ENCODE peak calls at places on chromosomes 2 and 18, in eight cellular contexts. One of them, this sample, is unnamed.

GRCh38 chr18:28109781-28110460 is 67.0 kb downstream of the CDH2 start:
- ATAC-seq in T-helper 17 cell: no peak
- ATAC-seq in central memory CD8-positive, alpha-beta T cell: no peak
- ATAC-seq in sciatic nerve: no peak
- ATAC-seq in upper lobe of left lung: no peak
- ATAC-seq in left colon: no peak
- ATAC-seq in stimulated activated naive CD8-positive, alpha-beta T cell treated with anti-CD3 and anti-CD28 coated beads, Interleukin-15, amount 100 ng/mL, for 72 hours: no peak
- ATAC-seq in RWPE2: no peak
- ATAC-seq in this sample: no peak

GRCh38 chr2:206987810-206988209 is 48.5 kb downstream of the CPO start:
- ATAC-seq in left colon: no peak
- ATAC-seq in T-helper 17 cell: no peak
- ATAC-seq in stimulated activated naive CD8-positive, alpha-beta T cell treated with anti-CD3 and anti-CD28 coated beads, Interleukin-15, amount 100 ng/mL, for 72 hours: no peak
- ATAC-seq in upper lobe of left lung: no peak
- ATAC-seq in RWPE2: no peak
- ATAC-seq in central memory CD8-positive, alpha-beta T cell: no peak
- ATAC-seq in sciatic nerve: no peak
- ATAC-seq in this sample: no peak

GRCh38 chr18:56001576-56001975 is 413.6 kb upstream of the TCF4 start:
- ATAC-seq in upper lobe of left lung: no peak
- ATAC-seq in RWPE2: no peak
- ATAC-seq in left colon: no peak
- ATAC-seq in sciatic nerve: no peak
- ATAC-seq in stimulated activated naive CD8-positive, alpha-beta T cell treated with anti-CD3 and anti-CD28 coated beads, Interleukin-15, amount 100 ng/mL, for 72 hours: no peak
- ATAC-seq in central memory CD8-positive, alpha-beta T cell: no peak
- ATAC-seq in T-helper 17 cell: no peak
- ATAC-seq in this sample: no peak

GRCh38 chr18:54269924-54270844 is 867 bp downstream of the POLI start:
- ATAC-seq in sciatic nerve: peak
- ATAC-seq in T-helper 17 cell: peak
- ATAC-seq in RWPE2: peak
- ATAC-seq in left colon: peak
- ATAC-seq in upper lobe of left lung: peak
- ATAC-seq in central memory CD8-positive, alpha-beta T cell: peak
- ATAC-seq in stimulated activated naive CD8-positive, alpha-beta T cell treated with anti-CD3 and anti-CD28 coated beads, Interleukin-15, amount 100 ng/mL, for 72 hours: peak
- ATAC-seq in this sample: peak

GRCh38 chr18:76450912-76451421 is 44.1 kb downstream of the ZNF516 start:
- ATAC-seq in T-helper 17 cell: peak
- ATAC-seq in sciatic nerve: peak
- ATAC-seq in stimulated activated naive CD8-positive, alpha-beta T cell treated with anti-CD3 and anti-CD28 coated beads, Interleukin-15, amount 100 ng/mL, for 72 hours: peak
- ATAC-seq in RWPE2: peak
- ATAC-seq in left colon: peak
- ATAC-seq in upper lobe of left lung: peak
- ATAC-seq in central memory CD8-positive, alpha-beta T cell: no peak
- ATAC-seq in this sample: peak

GRCh38 chr2:138652378-138652777 is 127.8 kb downstream of the NXPH2 start:
- ATAC-seq in T-helper 17 cell: no peak
- ATAC-seq in sciatic nerve: no peak
- ATAC-seq in stimulated activated naive CD8-positive, alpha-beta T cell treated with anti-CD3 and anti-CD28 coated beads, Interleukin-15, amount 100 ng/mL, for 72 hours: no peak
- ATAC-seq in RWPE2: no peak
- ATAC-seq in upper lobe of left lung: no peak
- ATAC-seq in left colon: no peak
- ATAC-seq in central memory CD8-positive, alpha-beta T cell: no peak
- ATAC-seq in this sample: no peak

GRCh38 chr18:60064271-60064670 is 164.5 kb downstream of the PMAIP1 start:
- ATAC-seq in central memory CD8-positive, alpha-beta T cell: no peak
- ATAC-seq in sciatic nerve: no peak
- ATAC-seq in stimulated activated naive CD8-positive, alpha-beta T cell treated with anti-CD3 and anti-CD28 coated beads, Interleukin-15, amount 100 ng/mL, for 72 hours: no peak
- ATAC-seq in upper lobe of left lung: no peak
- ATAC-seq in T-helper 17 cell: no peak
- ATAC-seq in RWPE2: peak
- ATAC-seq in left colon: no peak
- ATAC-seq in this sample: no peak

GRCh38 chr2:196259507-196260481 is 88.4 kb upstream of the STK17B start:
- ATAC-seq in sciatic nerve: no peak
- ATAC-seq in stimulated activated naive CD8-positive, alpha-beta T cell treated with anti-CD3 and anti-CD28 coated beads, Interleukin-15, amount 100 ng/mL, for 72 hours: peak
- ATAC-seq in RWPE2: peak
- ATAC-seq in T-helper 17 cell: peak
- ATAC-seq in central memory CD8-positive, alpha-beta T cell: no peak
- ATAC-seq in upper lobe of left lung: no peak
- ATAC-seq in left colon: no peak
- ATAC-seq in this sample: peak

GRCh38 chr2:177427316-177427715 is 34.7 kb downstream of the AGPS start:
- ATAC-seq in RWPE2: no peak
- ATAC-seq in upper lobe of left lung: no peak
- ATAC-seq in central memory CD8-positive, alpha-beta T cell: no peak
- ATAC-seq in left colon: no peak
- ATAC-seq in sciatic nerve: no peak
- ATAC-seq in T-helper 17 cell: no peak
- ATAC-seq in stimulated activated naive CD8-positive, alpha-beta T cell treated with anti-CD3 and anti-CD28 coated beads, Interleukin-15, amount 100 ng/mL, for 72 hours: no peak
- ATAC-seq in this sample: no peak

GRCh38 chr2:64212801-64213321 is 68.6 kb upstream of the PELI1 start:
- ATAC-seq in sciatic nerve: peak
- ATAC-seq in RWPE2: peak
- ATAC-seq in stimulated activated naive CD8-positive, alpha-beta T cell treated with anti-CD3 and anti-CD28 coated beads, Interleukin-15, amount 100 ng/mL, for 72 hours: peak
- ATAC-seq in left colon: no peak
- ATAC-seq in central memory CD8-positive, alpha-beta T cell: peak
- ATAC-seq in T-helper 17 cell: peak
- ATAC-seq in upper lobe of left lung: peak
- ATAC-seq in this sample: peak

GRCh38 chr2:137776697-137777096 is 187.6 kb upstream of the HNMT start:
- ATAC-seq in RWPE2: no peak
- ATAC-seq in T-helper 17 cell: no peak
- ATAC-seq in central memory CD8-positive, alpha-beta T cell: no peak
- ATAC-seq in upper lobe of left lung: no peak
- ATAC-seq in left colon: no peak
- ATAC-seq in sciatic nerve: no peak
- ATAC-seq in stimulated activated naive CD8-positive, alpha-beta T cell treated with anti-CD3 and anti-CD28 coated beads, Interleukin-15, amount 100 ng/mL, for 72 hours: no peak
- ATAC-seq in this sample: no peak

GRCh38 chr2:69693472-69694450 is 48.2 kb upstream of the ANXA4 start:
- ATAC-seq in stimulated activated naive CD8-positive, alpha-beta T cell treated with anti-CD3 and anti-CD28 coated beads, Interleukin-15, amount 100 ng/mL, for 72 hours: peak
- ATAC-seq in upper lobe of left lung: no peak
- ATAC-seq in central memory CD8-positive, alpha-beta T cell: peak
- ATAC-seq in T-helper 17 cell: peak
- ATAC-seq in RWPE2: no peak
- ATAC-seq in left colon: no peak
- ATAC-seq in sciatic nerve: no peak
- ATAC-seq in this sample: peak

GRCh38 chr2:177221970-177222369 is 9.4 kb downstream of the HNRNPA3 start:
- ATAC-seq in stimulated activated naive CD8-positive, alpha-beta T cell treated with anti-CD3 and anti-CD28 coated beads, Interleukin-15, amount 100 ng/mL, for 72 hours: no peak
- ATAC-seq in left colon: no peak
- ATAC-seq in RWPE2: no peak
- ATAC-seq in sciatic nerve: no peak
- ATAC-seq in central memory CD8-positive, alpha-beta T cell: no peak
- ATAC-seq in T-helper 17 cell: no peak
- ATAC-seq in upper lobe of left lung: no peak
- ATAC-seq in this sample: no peak

GRCh38 chr2:217331577-217332139 is 471.8 kb upstream of the TNP1 start:
- ATAC-seq in RWPE2: peak
- ATAC-seq in central memory CD8-positive, alpha-beta T cell: no peak
- ATAC-seq in sciatic nerve: peak
- ATAC-seq in left colon: no peak
- ATAC-seq in upper lobe of left lung: peak
- ATAC-seq in stimulated activated naive CD8-positive, alpha-beta T cell treated with anti-CD3 and anti-CD28 coated beads, Interleukin-15, amount 100 ng/mL, for 72 hours: no peak
- ATAC-seq in T-helper 17 cell: no peak
- ATAC-seq in this sample: peak

GRCh38 chr2:143263045-143263625 is 133.9 kb downstream of the ARHGAP15 start:
- ATAC-seq in upper lobe of left lung: no peak
- ATAC-seq in T-helper 17 cell: no peak
- ATAC-seq in sciatic nerve: no peak
- ATAC-seq in stimulated activated naive CD8-positive, alpha-beta T cell treated with anti-CD3 and anti-CD28 coated beads, Interleukin-15, amount 100 ng/mL, for 72 hours: no peak
- ATAC-seq in central memory CD8-positive, alpha-beta T cell: no peak
- ATAC-seq in RWPE2: no peak
- ATAC-seq in left colon: no peak
- ATAC-seq in this sample: no peak

GRCh38 chr18:36519358-36519757 is 221.8 kb downstream of the FHOD3 start:
- ATAC-seq in stimulated activated naive CD8-positive, alpha-beta T cell treated with anti-CD3 and anti-CD28 coated beads, Interleukin-15, amount 100 ng/mL, for 72 hours: peak
- ATAC-seq in RWPE2: no peak
- ATAC-seq in left colon: no peak
- ATAC-seq in T-helper 17 cell: no peak
- ATAC-seq in upper lobe of left lung: no peak
- ATAC-seq in central memory CD8-positive, alpha-beta T cell: no peak
- ATAC-seq in sciatic nerve: no peak
- ATAC-seq in this sample: no peak

GRCh38 chr2:61970807-61971556 is 65.5 kb downstream of the COMMD1 start:
- ATAC-seq in left colon: no peak
- ATAC-seq in stimulated activated naive CD8-positive, alpha-beta T cell treated with anti-CD3 and anti-CD28 coated beads, Interleukin-15, amount 100 ng/mL, for 72 hours: no peak
- ATAC-seq in RWPE2: peak
- ATAC-seq in sciatic nerve: no peak
- ATAC-seq in central memory CD8-positive, alpha-beta T cell: no peak
- ATAC-seq in T-helper 17 cell: no peak
- ATAC-seq in upper lobe of left lung: no peak
- ATAC-seq in this sample: no peak

GRCh38 chr2:27915191-27915590 is 24.7 kb downstream of the BABAM2 start:
- ATAC-seq in sciatic nerve: peak
- ATAC-seq in upper lobe of left lung: no peak
- ATAC-seq in stimulated activated naive CD8-positive, alpha-beta T cell treated with anti-CD3 and anti-CD28 coated beads, Interleukin-15, amount 100 ng/mL, for 72 hours: no peak
- ATAC-seq in T-helper 17 cell: no peak
- ATAC-seq in central memory CD8-positive, alpha-beta T cell: no peak
- ATAC-seq in RWPE2: no peak
- ATAC-seq in left colon: no peak
- ATAC-seq in this sample: no peak

GRCh38 chr2:240319855-240320560 is 115.5 kb upstream of the GPC1 start:
- ATAC-seq in left colon: no peak
- ATAC-seq in sciatic nerve: peak
- ATAC-seq in stimulated activated naive CD8-positive, alpha-beta T cell treated with anti-CD3 and anti-CD28 coated beads, Interleukin-15, amount 100 ng/mL, for 72 hours: no peak
- ATAC-seq in central memory CD8-positive, alpha-beta T cell: no peak
- ATAC-seq in upper lobe of left lung: peak
- ATAC-seq in T-helper 17 cell: no peak
- ATAC-seq in RWPE2: peak
- ATAC-seq in this sample: peak

GRCh38 chr18:11387880-11388279 is 221.5 kb upstream of the SLC35G4 start:
- ATAC-seq in central memory CD8-positive, alpha-beta T cell: no peak
- ATAC-seq in stimulated activated naive CD8-positive, alpha-beta T cell treated with anti-CD3 and anti-CD28 coated beads, Interleukin-15, amount 100 ng/mL, for 72 hours: no peak
- ATAC-seq in left colon: no peak
- ATAC-seq in RWPE2: peak
- ATAC-seq in sciatic nerve: no peak
- ATAC-seq in upper lobe of left lung: no peak
- ATAC-seq in T-helper 17 cell: no peak
- ATAC-seq in this sample: peak

GRCh38 chr18:37243756-37244155 is 321.8 kb downstream of the CELF4 start:
- ATAC-seq in central memory CD8-positive, alpha-beta T cell: no peak
- ATAC-seq in left colon: no peak
- ATAC-seq in stimulated activated naive CD8-positive, alpha-beta T cell treated with anti-CD3 and anti-CD28 coated beads, Interleukin-15, amount 100 ng/mL, for 72 hours: no peak
- ATAC-seq in upper lobe of left lung: no peak
- ATAC-seq in RWPE2: no peak
- ATAC-seq in sciatic nerve: no peak
- ATAC-seq in T-helper 17 cell: no peak
- ATAC-seq in this sample: no peak

GRCh38 chr18:28127228-28127627 is 49.7 kb downstream of the CDH2 start:
- ATAC-seq in stimulated activated naive CD8-positive, alpha-beta T cell treated with anti-CD3 and anti-CD28 coated beads, Interleukin-15, amount 100 ng/mL, for 72 hours: no peak
- ATAC-seq in central memory CD8-positive, alpha-beta T cell: no peak
- ATAC-seq in sciatic nerve: no peak
- ATAC-seq in upper lobe of left lung: no peak
- ATAC-seq in T-helper 17 cell: no peak
- ATAC-seq in RWPE2: no peak
- ATAC-seq in left colon: no peak
- ATAC-seq in this sample: no peak

GRCh38 chr2:132416996-132417395 is 391 bp downstream of the GPR39 start:
- ATAC-seq in left colon: no peak
- ATAC-seq in stimulated activated naive CD8-positive, alpha-beta T cell treated with anti-CD3 and anti-CD28 coated beads, Interleukin-15, amount 100 ng/mL, for 72 hours: no peak
- ATAC-seq in sciatic nerve: peak
- ATAC-seq in T-helper 17 cell: no peak
- ATAC-seq in RWPE2: no peak
- ATAC-seq in central memory CD8-positive, alpha-beta T cell: no peak
- ATAC-seq in upper lobe of left lung: no peak
- ATAC-seq in this sample: peak

GRCh38 chr2:23112517-23112916 is 272.5 kb upstream of the KLHL29 start:
- ATAC-seq in RWPE2: no peak
- ATAC-seq in T-helper 17 cell: no peak
- ATAC-seq in left colon: no peak
- ATAC-seq in sciatic nerve: no peak
- ATAC-seq in stimulated activated naive CD8-positive, alpha-beta T cell treated with anti-CD3 and anti-CD28 coated beads, Interleukin-15, amount 100 ng/mL, for 72 hours: no peak
- ATAC-seq in central memory CD8-positive, alpha-beta T cell: no peak
- ATAC-seq in upper lobe of left lung: no peak
- ATAC-seq in this sample: no peak

GRCh38 chr2:177324797-177325196 is 60.3 kb upstream of the NFE2L2 start:
- ATAC-seq in sciatic nerve: no peak
- ATAC-seq in stimulated activated naive CD8-positive, alpha-beta T cell treated with anti-CD3 and anti-CD28 coated beads, Interleukin-15, amount 100 ng/mL, for 72 hours: no peak
- ATAC-seq in central memory CD8-positive, alpha-beta T cell: no peak
- ATAC-seq in upper lobe of left lung: no peak
- ATAC-seq in RWPE2: no peak
- ATAC-seq in T-helper 17 cell: no peak
- ATAC-seq in left colon: peak
- ATAC-seq in this sample: no peak

GRCh38 chr2:62593825-62594224 is 87.8 kb upstream of the TMEM17 start:
- ATAC-seq in upper lobe of left lung: no peak
- ATAC-seq in T-helper 17 cell: no peak
- ATAC-seq in stimulated activated naive CD8-positive, alpha-beta T cell treated with anti-CD3 and anti-CD28 coated beads, Interleukin-15, amount 100 ng/mL, for 72 hours: no peak
- ATAC-seq in sciatic nerve: no peak
- ATAC-seq in left colon: peak
- ATAC-seq in RWPE2: no peak
- ATAC-seq in central memory CD8-positive, alpha-beta T cell: no peak
- ATAC-seq in this sample: no peak

GRCh38 chr2:194822657-194823056 is 834.4 kb upstream of the SLC39A10 start:
- ATAC-seq in left colon: no peak
- ATAC-seq in stimulated activated naive CD8-positive, alpha-beta T cell treated with anti-CD3 and anti-CD28 coated beads, Interleukin-15, amount 100 ng/mL, for 72 hours: no peak
- ATAC-seq in T-helper 17 cell: no peak
- ATAC-seq in central memory CD8-positive, alpha-beta T cell: no peak
- ATAC-seq in RWPE2: peak
- ATAC-seq in upper lobe of left lung: no peak
- ATAC-seq in sciatic nerve: no peak
- ATAC-seq in this sample: no peak

GRCh38 chr2:196413821-196414274 is 225.7 kb upstream of the CCDC150 start:
- ATAC-seq in central memory CD8-positive, alpha-beta T cell: no peak
- ATAC-seq in left colon: no peak
- ATAC-seq in stimulated activated naive CD8-positive, alpha-beta T cell treated with anti-CD3 and anti-CD28 coated beads, Interleukin-15, amount 100 ng/mL, for 72 hours: no peak
- ATAC-seq in sciatic nerve: no peak
- ATAC-seq in upper lobe of left lung: peak
- ATAC-seq in RWPE2: no peak
- ATAC-seq in T-helper 17 cell: peak
- ATAC-seq in this sample: no peak

GRCh38 chr2:175330195-175330594 is 148.7 kb upstream of the ATP5MC3 start:
- ATAC-seq in central memory CD8-positive, alpha-beta T cell: no peak
- ATAC-seq in RWPE2: no peak
- ATAC-seq in upper lobe of left lung: no peak
- ATAC-seq in sciatic nerve: no peak
- ATAC-seq in stimulated activated naive CD8-positive, alpha-beta T cell treated with anti-CD3 and anti-CD28 coated beads, Interleukin-15, amount 100 ng/mL, for 72 hours: no peak
- ATAC-seq in left colon: no peak
- ATAC-seq in T-helper 17 cell: no peak
- ATAC-seq in this sample: no peak

GRCh38 chr2:108776475-108776874 is 10.1 kb upstream of the CCDC138 start:
- ATAC-seq in RWPE2: no peak
- ATAC-seq in sciatic nerve: no peak
- ATAC-seq in T-helper 17 cell: peak
- ATAC-seq in upper lobe of left lung: no peak
- ATAC-seq in central memory CD8-positive, alpha-beta T cell: no peak
- ATAC-seq in left colon: no peak
- ATAC-seq in stimulated activated naive CD8-positive, alpha-beta T cell treated with anti-CD3 and anti-CD28 coated beads, Interleukin-15, amount 100 ng/mL, for 72 hours: no peak
- ATAC-seq in this sample: no peak

GRCh38 chr2:203431391-203432185 is 103.4 kb downstream of the ABI2 start:
- ATAC-seq in left colon: peak
- ATAC-seq in stimulated activated naive CD8-positive, alpha-beta T cell treated with anti-CD3 and anti-CD28 coated beads, Interleukin-15, amount 100 ng/mL, for 72 hours: no peak
- ATAC-seq in central memory CD8-positive, alpha-beta T cell: no peak
- ATAC-seq in sciatic nerve: no peak
- ATAC-seq in RWPE2: no peak
- ATAC-seq in T-helper 17 cell: no peak
- ATAC-seq in upper lobe of left lung: no peak
- ATAC-seq in this sample: no peak

GRCh38 chr2:238938460-238939055 is 90.7 kb downstream of the TWIST2 start:
- ATAC-seq in sciatic nerve: peak
- ATAC-seq in stimulated activated naive CD8-positive, alpha-beta T cell treated with anti-CD3 and anti-CD28 coated beads, Interleukin-15, amount 100 ng/mL, for 72 hours: no peak
- ATAC-seq in central memory CD8-positive, alpha-beta T cell: no peak
- ATAC-seq in T-helper 17 cell: no peak
- ATAC-seq in RWPE2: no peak
- ATAC-seq in upper lobe of left lung: peak
- ATAC-seq in left colon: no peak
- ATAC-seq in this sample: peak

GRCh38 chr2:207115715-207116364 is 49.9 kb downstream of the KLF7 start:
- ATAC-seq in RWPE2: no peak
- ATAC-seq in T-helper 17 cell: no peak
- ATAC-seq in central memory CD8-positive, alpha-beta T cell: no peak
- ATAC-seq in stimulated activated naive CD8-positive, alpha-beta T cell treated with anti-CD3 and anti-CD28 coated beads, Interleukin-15, amount 100 ng/mL, for 72 hours: no peak
- ATAC-seq in sciatic nerve: peak
- ATAC-seq in upper lobe of left lung: no peak
- ATAC-seq in left colon: no peak
- ATAC-seq in this sample: no peak

GRCh38 chr2:74560591-74560990 is 6.1 kb downstream of the DOK1 start:
- ATAC-seq in left colon: no peak
- ATAC-seq in upper lobe of left lung: no peak
- ATAC-seq in T-helper 17 cell: no peak
- ATAC-seq in stimulated activated naive CD8-positive, alpha-beta T cell treated with anti-CD3 and anti-CD28 coated beads, Interleukin-15, amount 100 ng/mL, for 72 hours: peak
- ATAC-seq in central memory CD8-positive, alpha-beta T cell: no peak
- ATAC-seq in RWPE2: peak
- ATAC-seq in sciatic nerve: no peak
- ATAC-seq in this sample: no peak